ENCODE peak calls at places on chromosomes 6 and 20, in nine cellular contexts. One of them, this sample, is unnamed.
A peak's percentile ranks its signal among the peaks of the same experiment; 100 is the strongest.

GRCh38 chr6:71012871-71013456 is 56.1 kb upstream of the B3GAT2 start:
- DNase-seq in HepG2: peak; percentile 57
- DNase-seq in spleen: no peak
- DNase-seq in HCT116: peak; percentile 42
- DNase-seq in prostate gland: peak; percentile 32
- DNase-seq in K562: peak; percentile 70
- DNase-seq in transverse colon: no peak
- DNase-seq in suprapubic skin: no peak
- DNase-seq in breast epithelium: no peak
- DNase-seq in this sample: no peak

GRCh38 chr6:109448615-109449014 is 7.0 kb downstream of the MICAL1 start:
- DNase-seq in HepG2: no peak
- DNase-seq in spleen: no peak
- DNase-seq in HCT116: no peak
- DNase-seq in prostate gland: no peak
- DNase-seq in K562: no peak
- DNase-seq in transverse colon: no peak
- DNase-seq in suprapubic skin: no peak
- DNase-seq in breast epithelium: no peak
- DNase-seq in this sample: no peak

GRCh38 chr6:79463721-79464120 is 73.5 kb downstream of the LCA5 start:
- DNase-seq in HepG2: peak; percentile 86
- DNase-seq in spleen: no peak
- DNase-seq in HCT116: peak; percentile 33
- DNase-seq in prostate gland: no peak
- DNase-seq in K562: no peak
- DNase-seq in transverse colon: no peak
- DNase-seq in suprapubic skin: no peak
- DNase-seq in breast epithelium: no peak
- DNase-seq in this sample: no peak

GRCh38 chr6:32622545-32623401 is 14.4 kb upstream of the HLA-DQA1 start:
- DNase-seq in HepG2: peak; percentile 28
- DNase-seq in spleen: peak; percentile 81
- DNase-seq in HCT116: no peak
- DNase-seq in prostate gland: no peak
- DNase-seq in K562: no peak
- DNase-seq in transverse colon: no peak
- DNase-seq in suprapubic skin: no peak
- DNase-seq in breast epithelium: no peak
- DNase-seq in this sample: no peak

GRCh38 chr6:106334646-106335448 is 9.3 kb upstream of the ATG5 start:
- DNase-seq in HepG2: peak; percentile 52
- DNase-seq in spleen: peak; percentile 81
- DNase-seq in HCT116: peak; percentile 61
- DNase-seq in prostate gland: peak; percentile 30
- DNase-seq in K562: peak; percentile 69
- DNase-seq in transverse colon: peak; percentile 48
- DNase-seq in suprapubic skin: no peak
- DNase-seq in breast epithelium: no peak
- DNase-seq in this sample: no peak

GRCh38 chr6:25880601-25881000 is 6.6 kb upstream of the SLC17A3 start:
- DNase-seq in HepG2: no peak
- DNase-seq in spleen: no peak
- DNase-seq in HCT116: no peak
- DNase-seq in prostate gland: no peak
- DNase-seq in K562: no peak
- DNase-seq in transverse colon: no peak
- DNase-seq in suprapubic skin: no peak
- DNase-seq in breast epithelium: no peak
- DNase-seq in this sample: no peak

GRCh38 chr6:114304304-114304887 is 38.4 kb downstream of the HS3ST5 start:
- DNase-seq in HepG2: peak; percentile 19
- DNase-seq in spleen: no peak
- DNase-seq in HCT116: peak; percentile 3
- DNase-seq in prostate gland: no peak
- DNase-seq in K562: no peak
- DNase-seq in transverse colon: no peak
- DNase-seq in suprapubic skin: no peak
- DNase-seq in breast epithelium: no peak
- DNase-seq in this sample: no peak

GRCh38 chr6:151634336-151634720 is 140.5 kb downstream of the CCDC170 start:
- DNase-seq in HepG2: no peak
- DNase-seq in spleen: no peak
- DNase-seq in HCT116: no peak
- DNase-seq in prostate gland: no peak
- DNase-seq in K562: no peak
- DNase-seq in transverse colon: no peak
- DNase-seq in suprapubic skin: no peak
- DNase-seq in breast epithelium: no peak
- DNase-seq in this sample: no peak

GRCh38 chr6:151635741-151636140 is 141.9 kb downstream of the CCDC170 start:
- DNase-seq in HepG2: no peak
- DNase-seq in spleen: no peak
- DNase-seq in HCT116: no peak
- DNase-seq in prostate gland: no peak
- DNase-seq in K562: no peak
- DNase-seq in transverse colon: no peak
- DNase-seq in suprapubic skin: no peak
- DNase-seq in breast epithelium: no peak
- DNase-seq in this sample: no peak

GRCh38 chr20:8385247-8385646 is 253.2 kb downstream of the PLCB1 start:
- DNase-seq in HepG2: no peak
- DNase-seq in spleen: no peak
- DNase-seq in HCT116: no peak
- DNase-seq in prostate gland: no peak
- DNase-seq in K562: no peak
- DNase-seq in transverse colon: no peak
- DNase-seq in suprapubic skin: no peak
- DNase-seq in breast epithelium: no peak
- DNase-seq in this sample: no peak

GRCh38 chr20:3396492-3396891 is 11.0 kb downstream of the DNAAF9 start:
- DNase-seq in HepG2: no peak
- DNase-seq in spleen: no peak
- DNase-seq in HCT116: no peak
- DNase-seq in prostate gland: no peak
- DNase-seq in K562: no peak
- DNase-seq in transverse colon: no peak
- DNase-seq in suprapubic skin: no peak
- DNase-seq in breast epithelium: no peak
- DNase-seq in this sample: no peak

GRCh38 chr6:80357674-80358073 is 251.2 kb downstream of the BCKDHB start:
- DNase-seq in HepG2: no peak
- DNase-seq in spleen: no peak
- DNase-seq in HCT116: no peak
- DNase-seq in prostate gland: no peak
- DNase-seq in K562: no peak
- DNase-seq in transverse colon: no peak
- DNase-seq in suprapubic skin: no peak
- DNase-seq in breast epithelium: no peak
- DNase-seq in this sample: no peak

GRCh38 chr6:12110523-12111154 is 98.5 kb downstream of the HIVEP1 start:
- DNase-seq in HepG2: no peak
- DNase-seq in spleen: no peak
- DNase-seq in HCT116: no peak
- DNase-seq in prostate gland: no peak
- DNase-seq in K562: no peak
- DNase-seq in transverse colon: no peak
- DNase-seq in suprapubic skin: no peak
- DNase-seq in breast epithelium: no peak
- DNase-seq in this sample: no peak

GRCh38 chr20:40286991-40287531 is 402.0 kb downstream of the MAFB start:
- DNase-seq in HepG2: no peak
- DNase-seq in spleen: peak; percentile 68
- DNase-seq in HCT116: no peak
- DNase-seq in prostate gland: peak; percentile 96
- DNase-seq in K562: no peak
- DNase-seq in transverse colon: peak; percentile 70
- DNase-seq in suprapubic skin: peak; percentile 79
- DNase-seq in breast epithelium: peak; percentile 94
- DNase-seq in this sample: no peak

GRCh38 chr20:63978319-63979220 is 872 bp downstream of the SAMD10 start:
- DNase-seq in HepG2: peak; percentile 79
- DNase-seq in spleen: peak; percentile 92
- DNase-seq in HCT116: no peak
- DNase-seq in prostate gland: peak; percentile 80
- DNase-seq in K562: peak; percentile 76
- DNase-seq in transverse colon: peak; percentile 90
- DNase-seq in suprapubic skin: peak; percentile 80
- DNase-seq in breast epithelium: peak; percentile 81
- DNase-seq in this sample: no peak

GRCh38 chr6:136792945-136793289 is 640 bp upstream of the MAP3K5 start:
- DNase-seq in HepG2: peak; percentile 21
- DNase-seq in spleen: peak; percentile 99
- DNase-seq in HCT116: peak; percentile 65
- DNase-seq in prostate gland: peak; percentile 92
- DNase-seq in K562: peak; percentile 76
- DNase-seq in transverse colon: peak; percentile 96
- DNase-seq in suprapubic skin: peak; percentile 95
- DNase-seq in breast epithelium: peak; percentile 93
- DNase-seq in this sample: peak; percentile 96
- TF ChIP-seq POLR2A in HepG2: no peak
- TF ChIP-seq POLR2A in spleen: no peak
- TF ChIP-seq POLR2A in HCT116: no peak
- TF ChIP-seq POLR2A in prostate gland: no peak
- TF ChIP-seq POLR2A in K562: peak; percentile 66
- TF ChIP-seq POLR2A in transverse colon: no peak
- TF ChIP-seq POLR2A in suprapubic skin: no peak
- TF ChIP-seq POLR2A in breast epithelium: no peak
- TF ChIP-seq POLR2A in this sample: no peak

GRCh38 chr20:35319206-35320197 is 27.3 kb upstream of the FAM83C start:
- DNase-seq in HepG2: no peak
- DNase-seq in spleen: no peak
- DNase-seq in HCT116: no peak
- DNase-seq in prostate gland: no peak
- DNase-seq in K562: no peak
- DNase-seq in transverse colon: no peak
- DNase-seq in suprapubic skin: no peak
- DNase-seq in breast epithelium: no peak
- DNase-seq in this sample: no peak
- H3K4me1 ChIP-seq in HepG2: peaks cover 25% of the 10 kb centered on the region
- H3K4me1 ChIP-seq in spleen: no peaks in the 10 kb centered on the region
- H3K4me1 ChIP-seq in HCT116: peaks cover 51% of the 10 kb centered on the region
- H3K4me1 ChIP-seq in prostate gland: peaks cover 6% of the 10 kb centered on the region
- H3K4me1 ChIP-seq in K562: peaks cover 6% of the 10 kb centered on the region
- H3K4me1 ChIP-seq in transverse colon: peaks cover 41% of the 10 kb centered on the region
- H3K4me1 ChIP-seq in suprapubic skin: peaks cover 16% of the 10 kb centered on the region
- H3K4me1 ChIP-seq in breast epithelium: no peaks in the 10 kb centered on the region
- H3K4me1 ChIP-seq in this sample: peaks cover 24% of the 10 kb centered on the region

DNA sequence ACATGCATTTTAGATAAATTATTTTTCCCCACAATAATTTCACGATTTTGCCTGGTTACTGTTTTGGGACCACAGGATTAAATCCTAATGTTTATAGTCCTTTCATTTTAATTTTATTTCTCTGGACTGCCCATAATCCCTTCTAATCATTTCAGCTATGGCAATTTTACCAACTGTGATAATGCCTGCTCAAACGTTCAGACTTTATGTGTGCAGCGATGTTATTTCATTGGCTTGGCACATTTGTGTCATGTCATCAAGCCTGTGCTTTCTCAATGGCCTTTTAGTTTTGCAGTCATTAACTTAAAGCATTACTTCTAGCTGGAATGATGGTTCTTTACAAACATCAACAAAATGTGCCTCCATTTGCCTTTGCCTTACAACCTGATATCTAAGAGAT is 140.6 kb upstream of the HSF2 start:
- DNase-seq in HepG2: no peak
- DNase-seq in spleen: no peak
- DNase-seq in HCT116: no peak
- DNase-seq in prostate gland: no peak
- DNase-seq in K562: no peak
- DNase-seq in transverse colon: no peak
- DNase-seq in suprapubic skin: no peak
- DNase-seq in breast epithelium: no peak
- DNase-seq in this sample: no peak
- TF ChIP-seq POLR2AphosphoS5 in HepG2: no peak
- TF ChIP-seq POLR2AphosphoS5 in spleen: no peak
- TF ChIP-seq POLR2AphosphoS5 in HCT116: no peak
- TF ChIP-seq POLR2AphosphoS5 in prostate gland: no peak
- TF ChIP-seq POLR2AphosphoS5 in K562: no peak
- TF ChIP-seq POLR2AphosphoS5 in transverse colon: no peak
- TF ChIP-seq POLR2AphosphoS5 in suprapubic skin: no peak
- TF ChIP-seq POLR2AphosphoS5 in breast epithelium: no peak
- TF ChIP-seq POLR2AphosphoS5 in this sample: no peak

GRCh38 chr6:43517503-43518357 is 841 bp downstream of the POLR1C start:
- DNase-seq in HepG2: no peak
- DNase-seq in spleen: peak; percentile 24
- DNase-seq in HCT116: no peak
- DNase-seq in prostate gland: no peak
- DNase-seq in K562: no peak
- DNase-seq in transverse colon: no peak
- DNase-seq in suprapubic skin: no peak
- DNase-seq in breast epithelium: no peak
- DNase-seq in this sample: no peak

GRCh38 chr6:43520097-43520496 is 3.2 kb downstream of the POLR1C start:
- DNase-seq in HepG2: no peak
- DNase-seq in spleen: no peak
- DNase-seq in HCT116: no peak
- DNase-seq in prostate gland: no peak
- DNase-seq in K562: no peak
- DNase-seq in transverse colon: no peak
- DNase-seq in suprapubic skin: no peak
- DNase-seq in breast epithelium: no peak
- DNase-seq in this sample: no peak

GRCh38 chr6:43515808-43516207 is 918 bp downstream of the YIPF3 start:
- DNase-seq in HepG2: no peak
- DNase-seq in spleen: no peak
- DNase-seq in HCT116: no peak
- DNase-seq in prostate gland: no peak
- DNase-seq in K562: no peak
- DNase-seq in transverse colon: no peak
- DNase-seq in suprapubic skin: no peak
- DNase-seq in breast epithelium: no peak
- DNase-seq in this sample: no peak

GRCh38 chr6:43516367-43516696 is 394 bp downstream of the YIPF3 start:
- DNase-seq in HepG2: no peak
- DNase-seq in spleen: no peak
- DNase-seq in HCT116: no peak
- DNase-seq in prostate gland: no peak
- DNase-seq in K562: no peak
- DNase-seq in transverse colon: no peak
- DNase-seq in suprapubic skin: no peak
- DNase-seq in breast epithelium: no peak
- DNase-seq in this sample: no peak

DNA sequence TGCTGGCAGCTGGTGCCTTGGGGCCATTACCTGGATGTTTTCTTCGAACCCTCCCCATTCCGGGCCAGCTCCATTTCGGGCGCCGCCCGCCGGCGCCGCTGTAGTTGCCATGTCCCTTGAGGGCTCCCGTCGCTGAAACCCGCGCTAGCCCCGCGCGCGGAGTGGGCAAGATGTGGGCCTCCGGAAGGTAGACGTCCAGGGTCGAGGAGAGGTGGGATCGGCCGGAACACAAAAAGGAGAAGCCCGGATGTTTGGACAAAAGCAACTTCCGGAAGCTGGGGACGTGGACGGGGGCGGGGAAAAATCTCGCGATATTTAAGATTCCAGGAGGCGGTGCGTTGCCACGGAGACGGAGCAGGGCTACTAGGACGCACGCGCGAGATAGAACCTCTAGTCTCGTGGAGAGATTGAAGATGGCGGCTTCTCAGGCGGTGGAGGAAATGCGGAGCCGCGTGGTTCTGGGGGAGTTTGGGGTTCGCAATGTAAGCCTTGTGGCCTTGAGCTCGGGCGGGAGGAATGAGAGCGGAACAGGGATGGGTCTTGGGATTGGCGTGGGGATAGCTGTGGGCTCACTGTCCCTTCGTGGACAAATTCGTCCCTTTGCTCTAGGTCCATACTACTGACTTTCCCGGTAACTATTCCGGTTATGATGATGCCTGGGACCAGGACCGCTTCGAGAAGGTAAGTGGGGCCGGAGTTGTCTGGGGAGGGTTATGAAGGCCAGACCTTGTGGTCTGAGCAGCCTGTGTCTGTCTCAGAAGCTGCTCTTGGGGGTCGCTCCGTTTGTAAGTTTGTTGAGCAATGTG is at the start of the genes POLR1C and YIPF3:
- DNase-seq in HepG2: peak; percentile 98
- DNase-seq in spleen: peak; percentile 98
- DNase-seq in HCT116: peak; percentile 98
- DNase-seq in prostate gland: peak; percentile 98
- DNase-seq in K562: peak; percentile 100
- DNase-seq in transverse colon: peak; percentile 98
- DNase-seq in suprapubic skin: peak; percentile 98
- DNase-seq in breast epithelium: peak; percentile 97
- DNase-seq in this sample: peak; percentile 99
- TF ChIP-seq POLR2A in HepG2: peak; percentile 97
- TF ChIP-seq POLR2A in spleen: no peak
- TF ChIP-seq POLR2A in HCT116: peak; percentile 92
- TF ChIP-seq POLR2A in prostate gland: no peak
- TF ChIP-seq POLR2A in K562: peak; percentile 99
- TF ChIP-seq POLR2A in transverse colon: peak; percentile 70
- TF ChIP-seq POLR2A in suprapubic skin: no peak
- TF ChIP-seq POLR2A in breast epithelium: peak; percentile 47
- TF ChIP-seq POLR2A in this sample: no peak

This sample was measured in esophagus muscularis mucosa.